ENCODE peak calls at places on chromosome 15, in seven cellular contexts. F, U, H, Y, P, M and A are unnamed samples.

GRCh38 chr15:36024066-36024465 is 478.1 kb upstream of the DPH6 start:
- DNase-seq in P (no peak), F (peak; percentile 50), Y (peak; percentile 35), H (no peak), M (peak; percentile 60), U (no peak), A (no peak)

GRCh38 chr15:75904241-75904631 is 558 bp downstream of the FBXO22 start:
- DNase-seq in M (peak; percentile 46), F (peak; percentile 59), Y (no peak), U (peak; percentile 65), P (no peak), H (no peak), A (no peak)

GRCh38 chr15:80177151-80177550 is 24.4 kb downstream of the FAH start:
- DNase-seq in F (no peak), P (no peak), Y (no peak), M (peak; percentile 56), U (peak; percentile 69), H (no peak), A (no peak)

GRCh38 chr15:47506543-47507090 is 210.7 kb upstream of the SEMA6D start:
- DNase-seq in F (no peak), M (no peak), Y (no peak), P (no peak), U (no peak), H (no peak), A (peak; percentile 32)

GRCh38 chr15:74790080-74790916 is 8.4 kb downstream of the CSK start:
- DNase-seq in P (no peak), F (peak; percentile 88), H (peak; percentile 67), U (peak; percentile 78), Y (peak; percentile 78), M (peak; percentile 69), A (peak; percentile 51)

GRCh38 chr15:71788646-71789579 is 21.4 kb upstream of the NR2E3 start:
- DNase-seq in H (no peak), U (no peak), M (no peak), P (no peak), F (no peak), Y (no peak), A (no peak)

GRCh38 chr15:72005483-72005882 is 112.5 kb downstream of the MYO9A start:
- DNase-seq in M (no peak), P (no peak), Y (no peak), U (no peak), H (no peak), F (no peak), A (no peak)

GRCh38 chr15:68730491-68731317 is 90.0 kb downstream of the ANP32A start:
- DNase-seq in P (peak; percentile 31), Y (peak; percentile 55), M (peak; percentile 68), F (peak; percentile 55), H (no peak), U (peak; percentile 68), A (no peak)

GRCh38 chr15:39403674-39404117 is 177.2 kb upstream of the THBS1 start:
- DNase-seq in P (no peak), U (peak; percentile 57), H (no peak), F (peak; percentile 53), Y (no peak), M (peak; percentile 80), A (peak; percentile 87)

GRCh38 chr15:80940331-80940730 is 49.3 kb downstream of the MESD start:
- DNase-seq in H (no peak), U (no peak), M (no peak), P (no peak), F (no peak), Y (no peak), A (no peak)

GRCh38 chr15:87362531-87362930 is 894.0 kb downstream of the NTRK3 start:
- DNase-seq in P (no peak), M (no peak), Y (no peak), F (no peak), U (peak; percentile 20), H (no peak), A (no peak)

GRCh38 chr15:90099072-90099867 is 3.0 kb downstream of the IDH2 start:
- DNase-seq in F (no peak), Y (no peak), U (no peak), M (no peak), P (no peak), H (no peak), A (no peak)

GRCh38 chr15:78679089-78679511 is 38.1 kb upstream of the CHRNB4 start:
- DNase-seq in U (no peak), H (no peak), P (no peak), M (no peak), F (no peak), Y (no peak), A (no peak)

GRCh38 chr15:89642106-89642505 is 13.2 kb downstream of the KIF7 start:
- DNase-seq in P (no peak), U (no peak), Y (no peak), F (no peak), M (no peak), H (no peak), A (no peak)

GRCh38 chr15:35980719-35981118 is 434.8 kb upstream of the DPH6 start:
- DNase-seq in M (peak; percentile 23), U (peak; percentile 36), Y (no peak), H (no peak), F (peak; percentile 46), P (no peak), A (no peak)

GRCh38 chr15:52137432-52138357 is 25.1 kb upstream of the BCL2L10 start:
- DNase-seq in Y (no peak), H (no peak), F (peak; percentile 33), P (no peak), U (no peak), M (no peak), A (no peak)

GRCh38 chr15:74243431-74243830 is 7.3 kb downstream of the CCDC33 start:
- DNase-seq in U (no peak), F (no peak), M (no peak), H (no peak), Y (no peak), P (no peak), A (no peak)

GRCh38 chr15:101086394-101087171 is 165.3 kb downstream of the CHSY1 start:
- DNase-seq in Y (no peak), P (no peak), F (no peak), U (no peak), H (no peak), M (no peak), A (no peak)

GRCh38 chr15:35374661-35375060 is 171.3 kb downstream of the DPH6 start:
- DNase-seq in U (no peak), H (no peak), M (no peak), P (no peak), F (no peak), Y (no peak), A (no peak)

GRCh38 chr15:74777769-74778598 is 3.9 kb upstream of the CSK start:
- DNase-seq in F (no peak), U (no peak), Y (no peak), P (no peak), H (no peak), M (no peak), A (no peak)

GRCh38 chr15:66895794-66896453 is 169.5 kb upstream of the SMAD3 start:
- DNase-seq in U (no peak), Y (no peak), P (no peak), F (no peak), H (no peak), M (no peak), A (no peak)
- H3K4me3 ChIP-seq in U (no peak overlapping the region), Y (no peak overlapping the region), P (no peak overlapping the region), F (no peak overlapping the region), H (no peak overlapping the region), M (no peak overlapping the region), A (no peak overlapping the region)

GRCh38 chr15:62164500-62165028 is 521 bp downstream of the C2CD4B start:
- DNase-seq in Y (no peak), M (peak; percentile 47), U (peak; percentile 23), F (no peak), P (no peak), H (no peak), A (no peak)
- H3K4me3 ChIP-seq in Y (peak overlapping the region; percentile 19), M (peak overlapping the region; percentile 62), U (peak overlapping the region; percentile 33), F (peak overlapping the region; percentile 56), P (peak overlapping the region; percentile 34), H (peak overlapping the region; percentile 34), A (peak overlapping the region; percentile 27)

GRCh38 chr15:40510201-40510600 is 39.4 kb downstream of the CHST14 start:
- DNase-seq in F (no peak), U (peak; percentile 18), H (no peak), Y (no peak), P (no peak), M (no peak), A (no peak)

GRCh38 chr15:40508216-40508615 is 37.4 kb downstream of the CHST14 start:
- DNase-seq in Y (no peak), M (no peak), U (no peak), F (no peak), H (no peak), P (no peak), A (no peak)

GRCh38 chr15:40512440-40512839 is 41.7 kb downstream of the CHST14 start:
- DNase-seq in Y (peak; percentile 24), P (no peak), M (no peak), F (no peak), H (no peak), U (no peak), A (no peak)

GRCh38 chr15:40511472-40512133 is 40.8 kb downstream of the CHST14 start:
- DNase-seq in U (peak; percentile 76), F (peak; percentile 57), P (no peak), H (no peak), M (peak; percentile 29), Y (peak; percentile 92), A (no peak)

GRCh38 chr15:40511093-40511471 is 40.3 kb downstream of the CHST14 start:
- DNase-seq in Y (peak; percentile 45), H (no peak), M (no peak), F (no peak), U (no peak), P (no peak), A (no peak)
- H3K4me3 ChIP-seq in Y (peak overlapping the region; percentile 52), H (peak overlapping the region; percentile 56), M (peak overlapping the region; percentile 53), F (peak overlapping the region; percentile 78), U (peak overlapping the region; percentile 71), P (peak overlapping the region; percentile 41), A (peak overlapping the region; percentile 49)

DNA sequence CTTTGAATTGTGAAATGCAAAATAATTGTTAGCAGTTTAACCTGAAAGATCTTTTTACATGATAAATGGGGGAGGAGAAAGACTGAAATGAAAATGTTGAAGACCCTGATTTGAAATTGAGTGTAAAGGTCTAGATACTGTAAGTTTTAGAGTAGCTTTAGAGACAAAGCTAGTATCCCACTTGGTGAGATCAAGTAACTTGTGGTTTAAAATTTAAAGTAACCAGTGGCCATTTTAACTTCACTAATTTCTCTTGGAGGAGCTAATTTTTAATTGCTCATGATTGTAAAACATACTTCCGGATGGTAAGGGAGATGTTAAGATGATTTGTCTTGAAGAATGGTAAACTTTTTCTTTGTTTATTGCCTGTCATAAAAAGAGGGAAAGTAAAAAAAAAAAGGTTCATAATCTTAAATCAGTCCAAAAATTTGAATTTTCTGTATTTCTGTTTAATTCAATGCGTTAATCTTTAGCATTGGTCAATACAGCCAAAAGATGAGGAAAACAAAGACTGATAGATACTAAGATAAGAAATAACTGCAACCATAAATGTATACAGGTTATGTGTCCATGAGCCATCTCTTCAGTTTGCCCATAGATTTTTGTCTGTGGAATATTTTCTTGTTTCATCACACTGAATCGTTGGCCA is 15.2 kb upstream of the CHD2 start:
- DNase-seq in U (peak; percentile 59), H (no peak), Y (no peak), M (no peak), P (no peak), F (no peak), A (no peak)
- H3K4me3 ChIP-seq in U (peak overlapping the region; percentile 87), H (peak overlapping the region; percentile 80), Y (peak overlapping the region; percentile 82), M (peak overlapping the region; percentile 81), P (peak overlapping the region; percentile 89), F (peak overlapping the region; percentile 98), A (peak overlapping the region; percentile 99)

DNA sequence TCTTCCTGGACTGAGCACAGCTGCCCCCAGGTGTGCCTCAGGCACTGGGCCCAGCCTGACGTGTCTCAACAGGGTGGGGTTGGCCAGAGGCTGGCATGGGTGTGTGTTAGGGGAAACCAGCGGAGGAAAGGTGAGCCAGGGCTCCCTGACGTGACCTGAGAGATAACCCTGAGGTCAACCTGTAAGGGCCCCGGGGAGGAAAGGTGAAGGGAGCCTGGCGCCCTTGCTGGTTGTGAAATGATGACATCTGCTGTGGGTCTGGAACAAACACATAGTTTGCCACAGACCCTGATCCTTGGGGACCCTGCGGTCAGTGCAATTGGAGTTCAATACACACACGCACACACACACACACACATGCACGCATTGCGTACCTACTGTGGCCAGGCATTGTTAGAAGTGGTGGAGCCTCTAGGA is 100.2 kb upstream of the TLE3 start:
- DNase-seq in U (no peak), H (no peak), P (no peak), M (no peak), Y (no peak), F (no peak), A (no peak)
- H3K4me3 ChIP-seq in U (no peak overlapping the region), H (no peak overlapping the region), P (no peak overlapping the region), M (no peak overlapping the region), Y (no peak overlapping the region), F (no peak overlapping the region), A (no peak overlapping the region)